ENCODE peak calls at places on chromosomes 16 and 17, in five cellular contexts. U is K562, Z is GM12878, W is H1, A is HepG2. Q is an unnamed sample.

GRCh38 chr17:29640413-29640812 is 17.7 kb upstream of the CORO6 start:
- DNase-seq in U (no peak), Z (no peak), W (no peak), A (no peak), Q (no peak)

GRCh38 chr17:70552230-70552981 is 383.1 kb downstream of the KCNJ2 start:
- DNase-seq in U (peak), Z (peak), W (no peak), A (peak), Q (peak)

GRCh38 chr17:40958086-40958953 is 8.4 kb downstream of the KRT39 start:
- DNase-seq in U (no peak), Z (no peak), W (no peak), A (peak), Q (no peak)

GRCh38 chr17:39737761-39738567 is at the start of gene GRB7:
- DNase-seq in U (peak), Z (no peak), W (no peak), A (peak), Q (peak)

GRCh38 chr16:19524866-19525723 is 1.4 kb downstream of the CCP110 start:
- DNase-seq in U (peak), Z (peak), W (no peak), A (no peak), Q (peak)

GRCh38 chr16:17927015-17927414 is 409.5 kb downstream of the NPIPA8 start:
- DNase-seq in U (no peak), Z (no peak), W (no peak), A (no peak), Q (no peak)

GRCh38 chr17:79414520-79415065 is 196.3 kb downstream of the RBFOX3 start:
- DNase-seq in U (no peak), Z (no peak), W (no peak), A (no peak), Q (no peak)

GRCh38 chr16:84537431-84538151 is 33.1 kb upstream of the MEAK7 start:
- DNase-seq in U (peak), Z (no peak), W (no peak), A (no peak), Q (no peak)

GRCh38 chr17:50693041-50693682 is 14.6 kb downstream of the ANKRD40 start:
- DNase-seq in U (no peak), Z (no peak), W (no peak), A (peak), Q (no peak)

GRCh38 chr17:38815576-38816193 is 9.4 kb downstream of the CWC25 start:
- DNase-seq in U (no peak), Z (no peak), W (no peak), A (no peak), Q (no peak)

GRCh38 chr17:44585315-44585714 is 28.0 kb downstream of the FZD2 start:
- DNase-seq in U (no peak), Z (no peak), W (no peak), A (no peak), Q (no peak)

GRCh38 chr16:3610698-3611144 is 685 bp downstream of the SLX4 start:
- DNase-seq in U (no peak), Z (no peak), W (no peak), A (no peak), Q (no peak)
- H2AFZ ChIP-seq in U (peak), Z (peak), W (peak), A (peak), Q (peak)

DNA sequence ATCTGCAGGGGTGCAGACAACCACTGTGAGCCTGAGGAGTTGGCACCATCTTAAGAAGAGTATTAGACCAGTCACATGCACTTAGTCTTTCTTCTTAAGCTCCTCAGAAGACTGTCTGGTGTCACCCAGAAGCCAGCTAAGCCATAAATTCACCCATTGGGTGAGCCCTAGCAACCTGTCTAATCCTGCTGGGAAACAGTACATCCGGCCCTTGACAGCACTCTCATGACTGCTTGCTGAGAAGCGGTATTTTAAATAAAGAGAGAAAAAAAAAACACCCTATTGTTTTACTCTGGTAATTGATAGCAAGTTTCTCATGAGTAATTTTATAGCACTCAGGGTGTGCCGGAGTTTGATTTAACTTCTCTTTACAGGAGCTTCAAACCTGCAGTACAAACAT is 134.7 kb downstream of the SOX9 start:
- DNase-seq in U (no peak), Z (no peak), W (no peak), A (no peak), Q (no peak)
- TF ChIP-seq EP300 in U (no peak), Z (no peak), W (no peak), A (no peak), Q (no peak)

GRCh38 chr17:74695629-74696028 is 17.1 kb downstream of the CD300LF start:
- DNase-seq in U (no peak), Z (no peak), W (no peak), A (no peak), Q (no peak)

GRCh38 chr17:74698069-74698468 is 14.7 kb downstream of the CD300LF start:
- DNase-seq in U (no peak), Z (no peak), W (no peak), A (no peak), Q (no peak)

GRCh38 chr17:74699236-74699635 is 13.5 kb downstream of the CD300LF start:
- DNase-seq in U (no peak), Z (no peak), W (no peak), A (no peak), Q (no peak)

GRCh38 chr17:74694081-74694480 is 18.6 kb downstream of the CD300LF start:
- DNase-seq in U (no peak), Z (no peak), W (no peak), A (no peak), Q (no peak)

DNA sequence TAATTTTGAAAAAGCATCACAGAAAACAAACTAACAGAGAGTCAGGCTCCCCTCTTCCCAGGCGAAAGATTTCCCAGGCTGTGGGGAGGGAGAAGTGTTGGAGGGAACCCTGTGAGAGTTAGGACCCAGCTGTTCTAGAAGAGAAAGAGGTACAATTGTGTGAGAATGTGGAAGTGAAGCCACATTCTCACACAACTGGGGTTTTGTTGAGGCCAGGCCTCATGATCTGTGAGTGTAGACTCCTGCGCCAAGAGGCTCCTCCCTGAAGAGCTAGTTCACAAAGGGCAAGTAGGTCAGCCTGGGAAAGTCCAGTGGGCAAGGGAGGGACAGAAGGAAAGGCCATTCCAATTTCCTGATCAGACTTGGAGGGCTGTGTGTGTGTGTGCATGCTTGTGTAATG is 15.2 kb downstream of the CD300LF start:
- DNase-seq in U (no peak), Z (peak), W (no peak), A (no peak), Q (no peak)
- H2AFZ ChIP-seq in U (no peak), Z (peak), W (no peak), A (no peak), Q (no peak)

GRCh38 chr16:10578474-10579316 is 1.7 kb downstream of the EMP2 start:
- DNase-seq in U (no peak), Z (no peak), W (no peak), A (peak), Q (no peak)
- TF ChIP-seq EP300 in U (no peak), Z (no peak), W (no peak), A (no peak), Q (no peak)